ENCODE peak calls at places on chromosomes 12 and 14, in nine cellular contexts. O is cardiac muscle cell; Y is mesothelial cell of epicardium; L is astrocyte; U is right atrium auricular region; V is CD4-positive, alpha-beta T cell; A is GM06990; H is WTC11; F is fibroblast of pulmonary artery. X is an unnamed sample.

GRCh38 chr12:108612788-108613282 is 15.0 kb upstream of the TMEM119 start:
- DNase-seq in A (no peak), U (no peak), O (no peak), Y (no peak), F (no peak), L (peak; percentile 22), V (no peak), H (peak; percentile 51), X (no peak)

GRCh38 chr12:48716168-48716492 is 377 bp downstream of the CCNT1 start:
- DNase-seq in Y (peak; percentile 19), F (no peak), H (no peak), O (no peak), U (no peak), A (no peak), V (no peak), L (no peak), X (no peak)

GRCh38 chr12:92543872-92544271 is 158.9 kb upstream of the PLEKHG7 start:
- DNase-seq in O (peak; percentile 16), A (no peak), L (no peak), U (no peak), Y (no peak), F (no peak), V (no peak), H (no peak), X (no peak)

GRCh38 chr14:60839657-60840056 is 105.1 kb downstream of the MNAT1 start:
- DNase-seq in U (no peak), Y (no peak), L (no peak), F (no peak), O (no peak), H (no peak), V (no peak), A (no peak), X (no peak)

GRCh38 chr14:20460458-20461229 is 590 bp downstream of the PIP4P1 start:
- DNase-seq in V (peak; percentile 50), F (no peak), A (peak; percentile 73), O (no peak), H (peak; percentile 70), U (no peak), L (no peak), Y (no peak), X (no peak)

GRCh38 chr12:124705545-124706138 is 138.2 kb upstream of the NCOR2 start:
- DNase-seq in L (no peak), A (no peak), F (no peak), O (no peak), V (no peak), Y (no peak), U (no peak), H (no peak), X (no peak)

GRCh38 chr12:31521972-31522371 is 69.0 kb downstream of the DENND5B start:
- DNase-seq in L (no peak), U (no peak), A (no peak), H (no peak), V (no peak), O (no peak), Y (no peak), F (peak; percentile 26), X (no peak)

GRCh38 chr12:121089031-121089812 is 43.5 kb upstream of the P2RX7 start:
- DNase-seq in V (no peak), A (no peak), F (no peak), Y (no peak), O (peak; percentile 16), U (no peak), H (peak; percentile 48), L (no peak), X (no peak)

GRCh38 chr12:51792417-51792816 is 56.1 kb downstream of the FIGNL2 start:
- DNase-seq in V (no peak), U (no peak), Y (no peak), H (no peak), L (no peak), F (no peak), O (no peak), A (no peak), X (no peak)

GRCh38 chr12:54750-55535 is 11.6 kb upstream of the IQSEC3 start:
- DNase-seq in H (peak; percentile 17), Y (no peak), V (no peak), L (no peak), U (no peak), F (no peak), A (no peak), O (no peak), X (no peak)

GRCh38 chr12:46533723-46534122 is 161.2 kb upstream of the SLC38A2 start:
- DNase-seq in Y (no peak), O (no peak), H (no peak), A (no peak), F (peak; percentile 82), V (no peak), L (no peak), U (no peak), X (no peak)

GRCh38 chr12:22046968-22047390 is 961 bp downstream of the CMAS start:
- DNase-seq in Y (no peak), A (no peak), V (no peak), H (no peak), U (no peak), F (peak; percentile 25), O (no peak), L (peak; percentile 19), X (no peak)

GRCh38 chr12:46555379-46555778 is 182.8 kb upstream of the SLC38A2 start:
- DNase-seq in Y (no peak), U (no peak), L (peak; percentile 90), H (no peak), F (peak; percentile 85), A (no peak), O (no peak), V (no peak), X (no peak)

GRCh38 chr12:10304161-10304574 is 3.5 kb upstream of the KLRD1 start:
- DNase-seq in H (no peak), A (no peak), L (peak; percentile 91), O (no peak), F (peak; percentile 14), Y (no peak), U (no peak), V (no peak), X (no peak)

GRCh38 chr12:58309806-58310205 is 368.4 kb downstream of the ATP23 start:
- DNase-seq in H (no peak), O (no peak), F (no peak), L (no peak), A (no peak), Y (no peak), V (no peak), U (no peak), X (no peak)

GRCh38 chr12:120534703-120535655 is 823 bp downstream of the RNF10 start:
- DNase-seq in L (peak; percentile 88), U (no peak), F (peak; percentile 70), O (peak; percentile 72), A (peak; percentile 73), H (peak; percentile 64), Y (peak; percentile 35), V (peak; percentile 18), X (peak; percentile 36)

GRCh38 chr14:74018704-74019407 is at the start of the genes BBOF1 and ENTPD5:
- DNase-seq in O (peak; percentile 92), L (peak; percentile 70), V (peak; percentile 78), F (peak; percentile 85), U (peak; percentile 79), Y (peak; percentile 70), H (peak; percentile 68), A (peak; percentile 91), X (peak; percentile 73)

GRCh38 chr12:49872781-49873181 is 29.9 kb upstream of the BCDIN3D start:
- DNase-seq in H (no peak), F (peak; percentile 47), U (peak; percentile 56), A (no peak), Y (no peak), L (peak; percentile 49), O (no peak), V (no peak), X (no peak)

GRCh38 chr12:85874064-85874463 is at the start of gene NTS:
- DNase-seq in U (no peak), L (no peak), O (peak; percentile 48), V (no peak), F (no peak), Y (no peak), A (no peak), H (no peak), X (no peak)

DNA sequence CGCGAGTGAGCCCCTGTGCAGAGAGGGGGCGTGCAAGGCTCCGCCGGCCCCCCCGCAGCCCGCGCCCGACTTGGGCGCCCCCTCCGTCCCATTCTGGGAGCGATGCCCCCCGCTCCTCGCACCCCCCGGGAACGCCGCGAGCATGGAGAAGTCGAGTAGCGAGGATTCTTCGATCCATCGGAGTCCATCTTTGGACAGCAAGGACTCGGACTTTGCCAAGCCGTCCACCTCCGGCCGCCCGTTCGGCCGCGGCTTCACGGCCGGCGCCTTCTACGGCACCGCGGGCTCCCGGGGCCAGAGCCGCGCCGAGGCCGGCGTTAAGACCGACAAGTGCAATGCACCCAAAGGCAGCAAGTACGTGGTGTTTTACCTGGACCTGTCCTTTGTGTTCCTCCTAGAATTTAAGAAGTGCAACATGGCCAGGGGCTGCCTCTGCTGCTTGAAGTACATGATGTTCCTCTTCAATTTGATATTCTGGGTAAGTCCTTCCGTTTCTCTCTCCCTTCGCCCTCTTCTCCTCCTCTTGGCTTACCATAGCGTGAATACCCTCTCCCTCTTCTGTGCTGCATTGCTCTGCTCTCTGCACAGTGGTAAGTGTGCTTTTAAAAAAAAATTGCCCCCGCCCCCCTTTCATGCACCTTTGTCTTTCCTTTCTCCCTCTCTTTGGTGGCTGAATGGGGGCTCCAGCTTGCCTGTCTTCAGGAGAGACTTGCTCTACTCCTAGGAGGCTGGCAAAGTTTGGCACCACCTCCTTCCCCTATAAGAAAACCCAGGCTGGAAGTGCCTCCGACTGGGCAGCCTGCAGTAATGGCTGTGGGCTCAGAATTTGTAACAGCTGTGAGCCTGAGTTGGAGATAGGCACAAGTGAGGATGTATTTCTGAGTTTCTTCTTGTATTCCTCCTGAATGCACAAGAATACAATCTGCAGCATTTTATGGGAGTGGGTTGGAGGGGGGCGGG is 123.9 kb downstream of the TSPAN9 start:
- DNase-seq in H (peak; percentile 25), F (no peak), A (no peak), Y (no peak), V (no peak), U (no peak), O (peak; percentile 49), L (no peak), X (no peak)
- TF ChIP-seq CTCF in H (no peak), F (no peak), A (no peak), Y (no peak), V (no peak), U (no peak), O (no peak), L (no peak), X (no peak)

GRCh38 chr12:60935981-60936761 is 1324.0 kb upstream of the USP15 start:
- DNase-seq in F (no peak), O (no peak), L (no peak), Y (no peak), U (no peak), A (no peak), H (peak; percentile 19), V (no peak), X (no peak)
- TF ChIP-seq CTCF in F (no peak), O (no peak), L (no peak), Y (no peak), U (no peak), A (no peak), H (no peak), V (no peak), X (no peak)

GRCh38 chr12:122880668-122881067 is 15.3 kb downstream of the VPS37B start:
- DNase-seq in V (no peak), F (peak; percentile 78), L (no peak), O (no peak), Y (no peak), U (no peak), A (no peak), H (no peak), X (no peak)
- TF ChIP-seq CTCF in V (no peak), F (peak; percentile 74), L (peak; percentile 54), O (peak; percentile 69), Y (no peak), U (no peak), A (peak; percentile 47), H (no peak), X (peak; percentile 54)

GRCh38 chr12:6613015-6613775 is 6.0 kb upstream of the CHD4 start:
- DNase-seq in O (peak; percentile 60), H (peak; percentile 56), Y (no peak), U (peak; percentile 76), L (peak; percentile 74), F (peak; percentile 67), A (peak; percentile 36), V (no peak), X (peak; percentile 41)
- TF ChIP-seq CTCF in O (no peak), H (no peak), Y (no peak), U (no peak), L (no peak), F (no peak), A (no peak), V (no peak), X (no peak)

X was measured in neural crest cell.